ENCODE peak calls at places on chromosomes 11 and 22, in six cellular contexts. R is fibroblast of lung, B is GM12878, I is GM23338, L is GM23248, K is SK-N-SH. J is an unnamed sample.

GRCh38 chr11:20668844-20669832 is at the start of gene NELL1:
- DNase-seq in R (no peak), B (no peak), I (peak), L (no peak), K (peak), J (peak)

GRCh38 chr22:21778705-21779363 is 43.2 kb upstream of the YPEL1 start:
- DNase-seq in R (peak), B (no peak), I (no peak), L (peak), K (no peak), J (peak)

GRCh38 chr11:59647245-59647965 is 21.4 kb downstream of the PATL1 start:
- DNase-seq in R (no peak), B (no peak), I (no peak), L (no peak), K (no peak), J (no peak)

GRCh38 chr22:33844273-33844672 is 76.0 kb downstream of the LARGE1 start:
- DNase-seq in R (no peak), B (no peak), I (peak), L (peak), K (no peak), J (peak)

GRCh38 chr11:33147559-33147958 is 13.7 kb downstream of the CSTF3 start:
- DNase-seq in R (peak), B (no peak), I (no peak), L (no peak), K (no peak), J (no peak)

GRCh38 chr11:134659882-134660281 is 247.8 kb upstream of the B3GAT1 start:
- DNase-seq in R (no peak), B (no peak), I (no peak), L (no peak), K (no peak), J (no peak)

GRCh38 chr22:20626811-20627210 is 119.4 kb downstream of the MED15 start:
- DNase-seq in R (no peak), B (no peak), I (no peak), L (no peak), K (no peak), J (no peak)

GRCh38 chr11:117337061-117337460 is 9.4 kb downstream of the CEP164 start:
- DNase-seq in R (no peak), B (no peak), I (no peak), L (no peak), K (no peak), J (no peak)

GRCh38 chr11:3955299-3955665 is 99.8 kb downstream of the STIM1 start:
- DNase-seq in R (no peak), B (no peak), I (no peak), L (no peak), K (no peak), J (no peak)

GRCh38 chr11:122697636-122698167 is 42.2 kb downstream of the UBASH3B start:
- DNase-seq in R (peak), B (no peak), I (no peak), L (peak), K (no peak), J (no peak)

GRCh38 chr11:19524171-19524671 is 188.4 kb upstream of the NAV2 start:
- DNase-seq in R (no peak), B (no peak), I (no peak), L (no peak), K (no peak), J (no peak)

GRCh38 chr22:23551385-23551784 is 28.7 kb downstream of the IGLL1 start:
- DNase-seq in R (no peak), B (no peak), I (no peak), L (no peak), K (no peak), J (no peak)

GRCh38 chr11:40328890-40329617 is 1130.4 kb downstream of the LRRC4C start:
- DNase-seq in R (peak), B (no peak), I (no peak), L (peak), K (peak), J (peak)

GRCh38 chr11:117966908-117967307 is 19.3 kb upstream of the IL10RA start:
- DNase-seq in R (no peak), B (no peak), I (no peak), L (no peak), K (no peak), J (no peak)

GRCh38 chr11:6206456-6207180 is 1.3 kb downstream of the C11orf42 start:
- DNase-seq in R (peak), B (no peak), I (no peak), L (no peak), K (no peak), J (no peak)

GRCh38 chr11:36312593-36312990 is 16.5 kb downstream of the PRR5L start:
- DNase-seq in R (peak), B (no peak), I (no peak), L (peak), K (no peak), J (no peak)

GRCh38 chr22:37187891-37188761 is at the start of gene C1QTNF6:
- DNase-seq in R (peak), B (no peak), I (peak), L (peak), K (peak), J (peak)
- H2AFZ ChIP-seq in R (peak), B (no peak), I (peak), L (peak), K (peak), J (peak)

DNA sequence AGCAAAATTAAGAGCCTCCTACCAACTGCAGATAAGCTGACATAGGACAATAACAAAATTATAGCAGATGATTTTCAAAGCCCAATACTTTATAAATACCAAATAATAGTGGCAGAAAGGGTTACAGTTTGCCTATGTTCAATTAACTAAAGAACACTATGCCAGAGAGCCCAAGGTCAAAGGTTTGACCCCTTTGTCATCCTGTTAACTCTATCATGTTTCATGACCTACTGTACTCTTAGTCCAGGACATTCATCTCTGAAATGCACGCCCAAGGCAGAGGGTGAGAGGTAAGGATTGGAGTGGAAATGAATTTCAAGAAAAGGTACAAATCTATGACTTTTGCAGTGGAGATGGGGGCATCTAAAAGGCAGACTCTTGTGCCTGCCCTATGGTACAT is 70.6 kb downstream of the DDIAS start:
- DNase-seq in R (no peak), B (no peak), I (no peak), L (no peak), K (no peak), J (no peak)
- H3K4me3 ChIP-seq in R (no peak), B (peak), I (no peak), L (no peak), K (no peak), J (peak)

GRCh38 chr11:119030029-119030328 is 698 bp downstream of the SLC37A4 start:
- DNase-seq in R (no peak), B (no peak), I (no peak), L (no peak), K (no peak), J (no peak)
- H2AFZ ChIP-seq in R (peak), B (peak), I (peak), L (peak), K (peak), J (peak)

GRCh38 chr11:115505165-115505564 is 950 bp upstream of the CADM1 start:
- DNase-seq in R (no peak), B (no peak), I (peak), L (no peak), K (peak), J (no peak)
- H3K4me3 ChIP-seq in R (no peak), B (no peak), I (peak), L (peak), K (peak), J (no peak)

GRCh38 chr11:70436501-70436860 is 38.2 kb downstream of the CTTN start:
- DNase-seq in R (no peak), B (no peak), I (no peak), L (no peak), K (no peak), J (no peak)

GRCh38 chr11:70434813-70435300 is 36.5 kb downstream of the CTTN start:
- DNase-seq in R (no peak), B (no peak), I (no peak), L (no peak), K (peak), J (no peak)

GRCh38 chr11:70435361-70435760 is 37.0 kb downstream of the CTTN start:
- DNase-seq in R (no peak), B (no peak), I (no peak), L (no peak), K (no peak), J (no peak)

GRCh38 chr11:70435765-70436500 is 37.6 kb downstream of the CTTN start:
- DNase-seq in R (no peak), B (no peak), I (no peak), L (no peak), K (no peak), J (no peak)

DNA sequence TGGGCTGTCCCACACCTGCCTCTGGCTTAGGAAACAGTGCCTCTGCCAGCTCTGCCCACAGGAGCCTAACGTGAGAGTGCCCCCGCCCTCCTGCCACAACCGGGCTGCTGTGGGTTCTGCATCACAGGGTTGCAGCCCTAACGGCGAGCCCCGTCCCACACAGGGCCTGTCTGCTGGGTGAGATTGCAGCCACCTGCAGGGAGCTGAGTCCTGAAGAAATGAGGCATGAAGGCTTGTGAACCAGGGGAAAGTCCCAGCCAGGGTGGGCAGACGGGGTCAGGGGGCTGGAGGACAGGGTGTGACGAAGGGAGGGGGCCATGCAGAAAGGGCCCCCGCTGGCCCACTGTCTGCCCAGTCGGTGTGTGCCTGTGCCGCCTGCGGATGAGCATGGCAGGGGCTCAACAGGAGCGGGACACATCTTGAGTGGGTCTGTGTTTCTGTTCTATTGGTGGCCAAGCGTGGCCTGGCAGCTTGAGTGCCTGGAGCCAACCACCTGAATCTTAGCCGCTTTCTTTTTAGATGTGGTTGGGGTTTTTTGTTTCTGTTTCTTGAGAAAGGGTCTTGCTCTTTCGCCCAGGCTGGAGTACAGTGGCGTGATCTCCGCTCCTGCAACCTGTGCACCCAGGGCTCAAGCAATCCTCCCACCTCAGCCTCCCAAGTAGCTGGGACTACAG is 38.9 kb downstream of the CTTN start:
- DNase-seq in R (no peak), B (peak), I (no peak), L (no peak), K (no peak), J (no peak)
- H2AFZ ChIP-seq in R (no peak), B (peak), I (no peak), L (no peak), K (no peak), J (no peak)

GRCh38 chr22:44326549-44326881 is 13.8 kb upstream of the SHISAL1 start:
- DNase-seq in R (no peak), B (no peak), I (no peak), L (peak), K (peak), J (no peak)
- H3K4me3 ChIP-seq in R (peak), B (no peak), I (no peak), L (peak), K (peak), J (peak)

GRCh38 chr11:34629711-34630110 is 8.8 kb downstream of the EHF start:
- DNase-seq in R (no peak), B (no peak), I (no peak), L (no peak), K (no peak), J (no peak)
- H2AFZ ChIP-seq in R (no peak), B (no peak), I (no peak), L (peak), K (no peak), J (no peak)

GRCh38 chr22:46854125-46854870 is 91.8 kb downstream of the TBC1D22A start:
- DNase-seq in R (no peak), B (no peak), I (peak), L (no peak), K (no peak), J (peak)
- H3K4me3 ChIP-seq in R (no peak), B (no peak), I (no peak), L (no peak), K (no peak), J (no peak)